ENCODE peak calls at places on chromosome 5, in four cellular contexts. V is PC-3, U is neural progenitor cell, Y is hepatocyte. J is an unnamed sample.

GRCh38 chr5:38401145-38401544 is 142.8 kb downstream of the EGFLAM start:
- DNase-seq in V (no peak), U (no peak), Y (no peak), J (no peak)

GRCh38 chr5:90590-91547 is 1.1 kb upstream of the PLEKHG4B start:
- DNase-seq in V (no peak), U (no peak), Y (peak), J (peak)

GRCh38 chr5:147763791-147764525 is 18.6 kb downstream of the JAKMIP2 start:
- DNase-seq in V (peak), U (no peak), Y (no peak), J (peak)

GRCh38 chr5:75034137-75034739 is 18.1 kb downstream of the GCNT4 start:
- DNase-seq in V (peak), U (no peak), Y (peak), J (no peak)

GRCh38 chr5:93008502-93009167 is 572.4 kb downstream of the NR2F1-AS1 start:
- DNase-seq in V (no peak), U (no peak), Y (no peak), J (no peak)

GRCh38 chr5:150771034-150771795 is 7.3 kb upstream of the SMIM3 start:
- DNase-seq in V (no peak), U (no peak), Y (no peak), J (no peak)

GRCh38 chr5:34685485-34686197 is 29.5 kb downstream of the RAI14 start:
- DNase-seq in V (peak), U (peak), Y (no peak), J (peak)

GRCh38 chr5:131405674-131406073 is 141.8 kb downstream of the CDC42SE2 start:
- DNase-seq in V (no peak), U (no peak), Y (no peak), J (no peak)

GRCh38 chr5:135313946-135314345 is 85.1 kb downstream of the MACROH2A1 start:
- DNase-seq in V (no peak), U (no peak), Y (no peak), J (no peak)

GRCh38 chr5:148687427-148687826 is 33.1 kb upstream of the HTR4 start:
- DNase-seq in V (peak), U (peak), Y (peak), J (peak)

GRCh38 chr5:142191776-142192175 is 83.2 kb downstream of the NDFIP1 start:
- DNase-seq in V (peak), U (no peak), Y (no peak), J (no peak)

GRCh38 chr5:181233436-181234115 is 10.1 kb downstream of the RACK1 start:
- DNase-seq in V (no peak), U (no peak), Y (no peak), J (no peak)

GRCh38 chr5:139788294-139788875 is 7.2 kb upstream of the PSD2 start:
- DNase-seq in V (no peak), U (peak), Y (no peak), J (peak)

DNA sequence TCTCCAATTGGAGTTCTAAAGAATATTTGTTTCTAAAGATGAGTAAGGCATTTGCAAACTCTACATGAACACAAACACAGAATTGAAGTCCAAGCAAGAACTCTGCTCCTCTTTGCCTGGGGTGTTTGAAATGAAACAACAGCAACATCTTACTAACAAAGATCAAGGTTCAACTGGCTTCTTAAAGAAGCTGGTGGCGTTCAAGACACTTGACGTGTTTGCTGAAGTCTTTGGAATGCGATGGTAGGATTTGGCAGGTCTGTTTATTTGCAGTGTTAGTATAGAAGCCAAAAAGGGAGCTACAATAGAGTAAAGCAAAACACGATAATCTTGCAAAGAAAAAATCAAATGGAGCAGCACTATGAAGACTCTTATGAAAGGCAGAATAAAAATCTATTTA is 94.9 kb downstream of the BASP1 start:
- DNase-seq in V (no peak), U (no peak), Y (no peak), J (no peak)
- TF ChIP-seq EZH2phosphoT487 in V (no peak), U (no peak), Y (no peak), J (no peak)

GRCh38 chr5:172110921-172111873 is 76.8 kb downstream of the STK10 start:
- DNase-seq in V (peak), U (peak), Y (peak), J (peak)
- H3K4me2 ChIP-seq in V (peak), U (no peak), Y (peak), J (peak)

GRCh38 chr5:173001229-173001841 is 17.8 kb downstream of the ATP6V0E1 start:
- DNase-seq in V (no peak), U (no peak), Y (no peak), J (no peak)
- TF ChIP-seq EZH2phosphoT487 in V (no peak), U (no peak), Y (no peak), J (no peak)

GRCh38 chr5:17185349-17185748 is 32.1 kb upstream of the BASP1 start:
- DNase-seq in V (no peak), U (no peak), Y (no peak), J (no peak)

GRCh38 chr5:17187401-17187800 is 30.0 kb upstream of the BASP1 start:
- DNase-seq in V (peak), U (no peak), Y (no peak), J (peak)

GRCh38 chr5:17186271-17186670 is 31.2 kb upstream of the BASP1 start:
- DNase-seq in V (no peak), U (no peak), Y (no peak), J (peak)

GRCh38 chr5:17184596-17184995 is 32.8 kb upstream of the BASP1 start:
- DNase-seq in V (no peak), U (no peak), Y (no peak), J (peak)

GRCh38 chr5:17185776-17186175 is 31.7 kb upstream of the BASP1 start:
- DNase-seq in V (peak), U (no peak), Y (no peak), J (peak)
- H3K4me2 ChIP-seq in V (peak), U (no peak), Y (no peak), J (peak)

GRCh38 chr5:152547202-152547601 is 142.1 kb upstream of the NMUR2 start:
- DNase-seq in V (no peak), U (no peak), Y (no peak), J (no peak)

GRCh38 chr5:152546493-152546892 is 141.4 kb upstream of the NMUR2 start:
- DNase-seq in V (peak), U (no peak), Y (no peak), J (no peak)

DNA sequence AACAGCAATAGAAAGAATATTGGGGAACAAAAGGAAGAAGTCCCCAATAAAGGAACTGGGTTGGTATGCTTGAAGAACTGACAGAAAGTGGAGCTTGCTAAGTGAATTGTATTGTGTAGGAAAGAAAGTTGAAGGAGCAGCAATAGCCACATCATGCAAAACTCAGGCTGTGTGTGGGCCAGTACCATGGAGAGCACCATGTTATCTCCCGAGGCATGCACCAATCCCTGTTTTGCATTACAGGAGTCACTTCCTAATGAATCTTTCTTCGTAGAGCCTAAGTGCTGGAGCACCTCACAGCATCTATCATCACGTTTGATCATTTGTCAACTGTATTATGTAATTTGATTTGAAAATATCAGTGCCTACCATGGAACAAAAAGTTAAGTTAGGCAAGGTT is 137.7 kb upstream of the NMUR2 start:
- DNase-seq in V (peak), U (peak), Y (peak), J (peak)
- TF ChIP-seq EZH2phosphoT487 in V (no peak), U (no peak), Y (no peak), J (no peak)

J was measured in GM23248.